ENCODE peak calls at places on chromosomes 4 and X, in nine cellular contexts. Y is upper lobe of right lung; T is astrocyte; C is psoas muscle; H is sigmoid colon; L is IMR-90; U is CD4-positive, CD25-positive, alpha-beta regulatory T cell; J is A549; M is mesendoderm. D is an unnamed sample. For H3K4me1, the result is how much of the 10 kb centered on the place peaks cover.

GRCh38 chr4:92872604-92873003 is 568.8 kb downstream of the GRID2 start:
- DNase-seq in Y (no peak), T (no peak), C (no peak), H (no peak), L (no peak), U (no peak), J (no peak), M (no peak), D (no peak)

GRCh38 chr4:148120216-148120615 is 322.0 kb downstream of the NR3C2 start:
- DNase-seq in Y (no peak), T (no peak), C (no peak), H (no peak), L (no peak), U (no peak), J (no peak), M (no peak), D (no peak)

GRCh38 chrX:39613997-39614679 is 483.6 kb downstream of the BCOR start:
- DNase-seq in Y (peak), T (no peak), C (no peak), H (no peak), L (no peak), U (no peak), J (no peak), M (peak), D (no peak)

GRCh38 chr4:71294301-71294700 is 44.5 kb upstream of the SLC4A4 start:
- DNase-seq in Y (no peak), T (peak), C (no peak), H (no peak), L (peak), U (no peak), J (no peak), M (no peak), D (no peak)

GRCh38 chr4:110129544-110129943 is 68.9 kb downstream of the ELOVL6 start:
- DNase-seq in Y (no peak), T (no peak), C (no peak), H (no peak), L (no peak), U (no peak), J (no peak), M (no peak), D (no peak)

GRCh38 chr4:32455231-32455630 is 1735.1 kb downstream of the PCDH7 start:
- DNase-seq in Y (no peak), T (peak), C (no peak), H (no peak), L (no peak), U (no peak), J (no peak), M (no peak), D (no peak)

GRCh38 chr4:52643846-52644245 is 15.3 kb downstream of the USP46 start:
- DNase-seq in Y (peak), T (peak), C (peak), H (peak), L (peak), U (no peak), J (no peak), M (no peak), D (peak)

GRCh38 chr4:122412547-122412946 is 33.7 kb downstream of the ADAD1 start:
- DNase-seq in Y (no peak), T (no peak), C (no peak), H (no peak), L (peak), U (no peak), J (no peak), M (no peak), D (no peak)

GRCh38 chr4:661856-662761 is 12.0 kb downstream of the ATP5ME start:
- DNase-seq in Y (no peak), T (no peak), C (no peak), H (peak), L (no peak), U (no peak), J (no peak), M (no peak), D (no peak)

GRCh38 chr4:176690716-176691115 is 102.0 kb downstream of the VEGFC start:
- DNase-seq in Y (no peak), T (no peak), C (no peak), H (no peak), L (no peak), U (no peak), J (no peak), M (no peak), D (no peak)

GRCh38 chr4:137558951-137559350 is 26.7 kb upstream of the PCDH18 start:
- DNase-seq in Y (no peak), T (peak), C (no peak), H (no peak), L (peak), U (no peak), J (no peak), M (no peak), D (no peak)

GRCh38 chr4:187999406-187999932 is 3.9 kb downstream of the ZFP42 start:
- DNase-seq in Y (no peak), T (no peak), C (no peak), H (no peak), L (peak), U (no peak), J (no peak), M (no peak), D (no peak)
- H3K4me1 ChIP-seq in Y (under half), T (under half), C (under half), H (under half), L (under half), U (under half), J (under half), M (under half), D (under half)

GRCh38 chr4:86129546-86129945 is 230.3 kb downstream of the MAPK10 start:
- DNase-seq in Y (no peak), T (no peak), C (no peak), H (no peak), L (no peak), U (no peak), J (no peak), M (no peak), D (no peak)

GRCh38 chr4:86131456-86131855 is 228.4 kb downstream of the MAPK10 start:
- DNase-seq in Y (no peak), T (no peak), C (no peak), H (no peak), L (no peak), U (no peak), J (no peak), M (no peak), D (no peak)

GRCh38 chr4:86132459-86132858 is 227.4 kb downstream of the MAPK10 start:
- DNase-seq in Y (no peak), T (no peak), C (no peak), H (no peak), L (no peak), U (no peak), J (no peak), M (no peak), D (no peak)

DNA sequence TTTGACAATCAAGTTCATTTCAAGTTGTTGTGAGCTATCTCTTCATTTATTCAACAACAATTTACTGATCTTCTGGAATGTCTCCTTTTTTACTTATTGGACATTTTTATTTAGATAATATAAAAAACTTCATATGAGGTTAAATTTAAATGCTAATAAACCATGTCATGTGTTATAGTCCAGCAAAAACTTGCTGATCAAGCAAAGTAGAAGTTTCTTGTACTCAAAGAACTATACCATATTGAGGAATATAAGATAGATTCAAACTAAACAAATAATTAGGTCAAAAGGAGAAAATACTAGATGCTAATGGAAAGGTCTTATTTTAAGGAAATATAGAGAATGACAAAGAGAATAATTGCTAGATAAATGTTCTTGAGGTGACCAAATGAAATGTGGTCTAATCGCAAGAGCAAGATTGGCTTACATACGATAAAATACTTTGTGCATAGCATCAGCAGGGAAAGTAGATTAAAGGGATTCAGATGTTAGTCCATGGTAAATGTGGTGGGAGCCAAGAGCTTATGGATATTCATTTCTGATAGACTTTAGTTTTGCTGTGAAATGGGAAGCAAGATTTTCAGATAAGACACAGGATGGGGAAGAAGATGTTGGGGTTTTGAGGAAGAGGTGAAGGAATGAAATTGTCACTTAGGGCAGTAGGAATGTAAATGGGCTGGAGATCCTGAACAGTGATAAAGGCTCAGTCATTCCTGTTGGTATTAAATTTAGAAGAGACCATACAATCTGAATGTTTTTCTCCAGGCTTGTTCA is 229.5 kb downstream of the MAPK10 start:
- DNase-seq in Y (no peak), T (peak), C (no peak), H (no peak), L (no peak), U (no peak), J (no peak), M (peak), D (no peak)
- H3K27ac ChIP-seq in Y (no peak), T (no peak), C (no peak), H (no peak), L (no peak), U (no peak), J (no peak), M (no peak), D (no peak)

DNA sequence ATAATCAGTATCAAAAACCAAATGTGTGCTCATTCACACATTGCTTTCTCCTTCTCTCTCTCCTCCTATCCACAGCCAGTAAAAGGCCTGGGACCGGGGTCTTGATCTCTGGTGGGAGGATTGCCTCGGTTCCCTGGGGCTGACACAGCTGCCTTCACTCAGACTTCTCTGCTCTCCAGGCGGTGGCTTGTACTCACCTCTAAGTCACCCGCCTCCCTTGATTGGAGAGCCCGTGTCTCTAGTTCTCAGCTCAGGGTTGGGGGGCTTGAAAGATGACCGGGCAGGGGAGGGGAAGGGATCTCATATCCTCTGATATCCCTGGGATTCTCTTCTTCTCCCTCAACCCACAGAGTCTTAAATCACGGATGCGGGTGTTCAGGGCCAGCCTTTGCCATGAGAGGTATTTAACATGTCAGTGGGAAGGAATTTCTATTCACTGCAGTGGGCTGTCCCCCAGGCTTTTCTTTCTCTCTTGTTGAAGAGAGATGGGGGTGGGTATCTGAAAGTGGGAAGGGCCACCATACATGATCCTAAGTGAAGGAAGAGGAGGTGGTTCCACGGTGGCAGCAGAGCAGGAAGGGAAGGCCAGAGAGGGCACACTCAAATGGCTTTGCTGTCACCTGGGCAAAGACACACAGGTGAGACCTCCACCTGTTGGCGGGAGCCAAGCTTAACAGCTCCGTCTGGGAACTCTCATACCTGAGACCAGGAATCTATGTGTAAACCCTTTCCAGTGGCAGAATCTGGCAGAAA is 49.1 kb downstream of the RHOH start:
- DNase-seq in Y (no peak), T (peak), C (no peak), H (no peak), L (no peak), U (no peak), J (no peak), M (peak), D (no peak)
- H3K4me1 ChIP-seq in Y (under half), T (under half), C (under half), H (under half), L (under half), U (half or more), J (under half), M (under half), D (under half)

GRCh38 chr4:55545681-55546632 is 752 bp downstream of the CLOCK start:
- DNase-seq in Y (peak), T (peak), C (peak), H (peak), L (peak), U (peak), J (peak), M (peak), D (peak)
- H3K27ac ChIP-seq in Y (peak), T (peak), C (peak), H (peak), L (peak), U (peak), J (peak), M (peak), D (peak)

D was measured in heart right ventricle.